ENCODE peak calls at places on chromosomes 4 and X, in seven cellular contexts. One of them, this sample, is unnamed.

GRCh38 chrX:11434607-11435006 is 141.4 kb downstream of the AMELX start:
- DNase-seq in endothelial cell of umbilical vein: no peak
- DNase-seq in naive thymus-derived CD4-positive, alpha-beta T cell: no peak
- DNase-seq in activated CD4-positive, alpha-beta T cell treated with anti-CD3 and anti-CD28 coated beads, Interleukin-2, amount 50 U/mL, for 24 hours: no peak
- DNase-seq in stimulated activated CD4-positive, alpha-beta T cell treated with anti-CD3 and anti-CD28 coated beads, Interleukin-12 subunit alpha, Interleukin-12 subunit beta, amount 100 ng/mL, for 24 hours: no peak
- DNase-seq in CD14-positive monocyte: no peak
- DNase-seq in fibroblast of lung: no peak
- DNase-seq in this sample: no peak

GRCh38 chr4:142356797-142357196 is 489.3 kb downstream of the INPP4B start:
- DNase-seq in CD14-positive monocyte: no peak
- DNase-seq in naive thymus-derived CD4-positive, alpha-beta T cell: no peak
- DNase-seq in activated CD4-positive, alpha-beta T cell treated with anti-CD3 and anti-CD28 coated beads, Interleukin-2, amount 50 U/mL, for 24 hours: no peak
- DNase-seq in fibroblast of lung: no peak
- DNase-seq in stimulated activated CD4-positive, alpha-beta T cell treated with anti-CD3 and anti-CD28 coated beads, Interleukin-12 subunit alpha, Interleukin-12 subunit beta, amount 100 ng/mL, for 24 hours: no peak
- DNase-seq in endothelial cell of umbilical vein: no peak
- DNase-seq in this sample: no peak

GRCh38 chr4:1720163-1720983 is 750 bp downstream of the TMEM129 start:
- DNase-seq in stimulated activated CD4-positive, alpha-beta T cell treated with anti-CD3 and anti-CD28 coated beads, Interleukin-12 subunit alpha, Interleukin-12 subunit beta, amount 100 ng/mL, for 24 hours: no peak
- DNase-seq in CD14-positive monocyte: no peak
- DNase-seq in fibroblast of lung: peak
- DNase-seq in activated CD4-positive, alpha-beta T cell treated with anti-CD3 and anti-CD28 coated beads, Interleukin-2, amount 50 U/mL, for 24 hours: no peak
- DNase-seq in endothelial cell of umbilical vein: peak
- DNase-seq in naive thymus-derived CD4-positive, alpha-beta T cell: peak
- DNase-seq in this sample: peak

GRCh38 chr4:146059153-146059552 is 116.4 kb upstream of the LSM6 start:
- DNase-seq in naive thymus-derived CD4-positive, alpha-beta T cell: no peak
- DNase-seq in fibroblast of lung: no peak
- DNase-seq in CD14-positive monocyte: no peak
- DNase-seq in endothelial cell of umbilical vein: no peak
- DNase-seq in activated CD4-positive, alpha-beta T cell treated with anti-CD3 and anti-CD28 coated beads, Interleukin-2, amount 50 U/mL, for 24 hours: no peak
- DNase-seq in stimulated activated CD4-positive, alpha-beta T cell treated with anti-CD3 and anti-CD28 coated beads, Interleukin-12 subunit alpha, Interleukin-12 subunit beta, amount 100 ng/mL, for 24 hours: no peak
- DNase-seq in this sample: no peak

GRCh38 chr4:148441624-148441985 is 609 bp downstream of the NR3C2 start:
- DNase-seq in stimulated activated CD4-positive, alpha-beta T cell treated with anti-CD3 and anti-CD28 coated beads, Interleukin-12 subunit alpha, Interleukin-12 subunit beta, amount 100 ng/mL, for 24 hours: no peak
- DNase-seq in CD14-positive monocyte: no peak
- DNase-seq in endothelial cell of umbilical vein: no peak
- DNase-seq in fibroblast of lung: no peak
- DNase-seq in activated CD4-positive, alpha-beta T cell treated with anti-CD3 and anti-CD28 coated beads, Interleukin-2, amount 50 U/mL, for 24 hours: no peak
- DNase-seq in naive thymus-derived CD4-positive, alpha-beta T cell: no peak
- DNase-seq in this sample: no peak

GRCh38 chrX:19388064-19388679 is 44.4 kb downstream of the PDHA1 start:
- DNase-seq in naive thymus-derived CD4-positive, alpha-beta T cell: no peak
- DNase-seq in activated CD4-positive, alpha-beta T cell treated with anti-CD3 and anti-CD28 coated beads, Interleukin-2, amount 50 U/mL, for 24 hours: no peak
- DNase-seq in CD14-positive monocyte: no peak
- DNase-seq in endothelial cell of umbilical vein: no peak
- DNase-seq in stimulated activated CD4-positive, alpha-beta T cell treated with anti-CD3 and anti-CD28 coated beads, Interleukin-12 subunit alpha, Interleukin-12 subunit beta, amount 100 ng/mL, for 24 hours: no peak
- DNase-seq in fibroblast of lung: no peak
- DNase-seq in this sample: no peak

GRCh38 chr4:109826719-109827118 is 1.1 kb upstream of the RRH start:
- DNase-seq in activated CD4-positive, alpha-beta T cell treated with anti-CD3 and anti-CD28 coated beads, Interleukin-2, amount 50 U/mL, for 24 hours: no peak
- DNase-seq in naive thymus-derived CD4-positive, alpha-beta T cell: no peak
- DNase-seq in stimulated activated CD4-positive, alpha-beta T cell treated with anti-CD3 and anti-CD28 coated beads, Interleukin-12 subunit alpha, Interleukin-12 subunit beta, amount 100 ng/mL, for 24 hours: no peak
- DNase-seq in fibroblast of lung: peak
- DNase-seq in CD14-positive monocyte: no peak
- DNase-seq in endothelial cell of umbilical vein: peak
- DNase-seq in this sample: peak

GRCh38 chr4:7630559-7631287 is 196.0 kb upstream of the PSAPL1 start:
- DNase-seq in activated CD4-positive, alpha-beta T cell treated with anti-CD3 and anti-CD28 coated beads, Interleukin-2, amount 50 U/mL, for 24 hours: no peak
- DNase-seq in naive thymus-derived CD4-positive, alpha-beta T cell: no peak
- DNase-seq in stimulated activated CD4-positive, alpha-beta T cell treated with anti-CD3 and anti-CD28 coated beads, Interleukin-12 subunit alpha, Interleukin-12 subunit beta, amount 100 ng/mL, for 24 hours: no peak
- DNase-seq in fibroblast of lung: peak
- DNase-seq in CD14-positive monocyte: no peak
- DNase-seq in endothelial cell of umbilical vein: no peak
- DNase-seq in this sample: peak

GRCh38 chr4:151409470-151410313 is 716 bp downstream of the FHIP1A start:
- DNase-seq in fibroblast of lung: no peak
- DNase-seq in stimulated activated CD4-positive, alpha-beta T cell treated with anti-CD3 and anti-CD28 coated beads, Interleukin-12 subunit alpha, Interleukin-12 subunit beta, amount 100 ng/mL, for 24 hours: no peak
- DNase-seq in endothelial cell of umbilical vein: no peak
- DNase-seq in naive thymus-derived CD4-positive, alpha-beta T cell: no peak
- DNase-seq in activated CD4-positive, alpha-beta T cell treated with anti-CD3 and anti-CD28 coated beads, Interleukin-2, amount 50 U/mL, for 24 hours: no peak
- DNase-seq in CD14-positive monocyte: no peak
- DNase-seq in this sample: peak

GRCh38 chrX:9988762-9989161 is 21.6 kb downstream of the CLDN34 start:
- DNase-seq in CD14-positive monocyte: no peak
- DNase-seq in endothelial cell of umbilical vein: peak
- DNase-seq in fibroblast of lung: no peak
- DNase-seq in stimulated activated CD4-positive, alpha-beta T cell treated with anti-CD3 and anti-CD28 coated beads, Interleukin-12 subunit alpha, Interleukin-12 subunit beta, amount 100 ng/mL, for 24 hours: no peak
- DNase-seq in activated CD4-positive, alpha-beta T cell treated with anti-CD3 and anti-CD28 coated beads, Interleukin-2, amount 50 U/mL, for 24 hours: no peak
- DNase-seq in naive thymus-derived CD4-positive, alpha-beta T cell: no peak
- DNase-seq in this sample: peak

GRCh38 chr4:126582737-126583136 is 1050.0 kb upstream of the INTU start:
- DNase-seq in naive thymus-derived CD4-positive, alpha-beta T cell: no peak
- DNase-seq in activated CD4-positive, alpha-beta T cell treated with anti-CD3 and anti-CD28 coated beads, Interleukin-2, amount 50 U/mL, for 24 hours: no peak
- DNase-seq in endothelial cell of umbilical vein: no peak
- DNase-seq in CD14-positive monocyte: no peak
- DNase-seq in stimulated activated CD4-positive, alpha-beta T cell treated with anti-CD3 and anti-CD28 coated beads, Interleukin-12 subunit alpha, Interleukin-12 subunit beta, amount 100 ng/mL, for 24 hours: no peak
- DNase-seq in fibroblast of lung: no peak
- DNase-seq in this sample: peak